ENCODE peak calls at places on chromosomes 12 and 14, in ten cellular contexts. One of them, this sample, is unnamed.
A peak's percentile ranks its signal among the peaks of the same experiment; 100 is the strongest.

GRCh38 chr12:29744365-29744764 is 39.4 kb downstream of the TMTC1 start:
- DNase-seq in T-helper 1 cell: no peak
- DNase-seq in choroid plexus epithelial cell: peak; percentile 50
- DNase-seq in Ammon's horn: no peak
- DNase-seq in HTR-8/SVneo: no peak
- DNase-seq in ovary: no peak
- DNase-seq in astrocyte: no peak
- DNase-seq in heart left ventricle: no peak
- DNase-seq in T-helper 17 cell: no peak
- DNase-seq in nephron progenitor cell: no peak
- DNase-seq in this sample: no peak

GRCh38 chr14:87524011-87524410 is 469.0 kb downstream of the GALC start:
- DNase-seq in T-helper 1 cell: no peak
- DNase-seq in choroid plexus epithelial cell: no peak
- DNase-seq in Ammon's horn: no peak
- DNase-seq in HTR-8/SVneo: no peak
- DNase-seq in ovary: no peak
- DNase-seq in astrocyte: no peak
- DNase-seq in heart left ventricle: no peak
- DNase-seq in T-helper 17 cell: no peak
- DNase-seq in nephron progenitor cell: no peak
- DNase-seq in this sample: no peak

GRCh38 chr14:103091041-103091882 is 3.3 kb upstream of the EXOC3L4 start:
- DNase-seq in T-helper 1 cell: peak; percentile 76
- DNase-seq in choroid plexus epithelial cell: peak; percentile 53
- DNase-seq in Ammon's horn: no peak
- DNase-seq in HTR-8/SVneo: no peak
- DNase-seq in ovary: peak; percentile 71
- DNase-seq in astrocyte: no peak
- DNase-seq in heart left ventricle: peak; percentile 62
- DNase-seq in T-helper 17 cell: peak; percentile 80
- DNase-seq in nephron progenitor cell: peak; percentile 82
- DNase-seq in this sample: peak; percentile 80

GRCh38 chr12:76611533-76611932 is 52.0 kb upstream of the OSBPL8 start:
- DNase-seq in T-helper 1 cell: no peak
- DNase-seq in choroid plexus epithelial cell: peak; percentile 92
- DNase-seq in Ammon's horn: no peak
- DNase-seq in HTR-8/SVneo: peak; percentile 15
- DNase-seq in ovary: no peak
- DNase-seq in astrocyte: peak; percentile 63
- DNase-seq in heart left ventricle: no peak
- DNase-seq in T-helper 17 cell: no peak
- DNase-seq in nephron progenitor cell: no peak
- DNase-seq in this sample: no peak

GRCh38 chr14:54920052-54920451 is 17.4 kb upstream of the GCH1 start:
- DNase-seq in T-helper 1 cell: no peak
- DNase-seq in choroid plexus epithelial cell: no peak
- DNase-seq in Ammon's horn: no peak
- DNase-seq in HTR-8/SVneo: no peak
- DNase-seq in ovary: no peak
- DNase-seq in astrocyte: no peak
- DNase-seq in heart left ventricle: no peak
- DNase-seq in T-helper 17 cell: no peak
- DNase-seq in nephron progenitor cell: no peak
- DNase-seq in this sample: no peak

GRCh38 chr12:120650249-120650690 is 9.8 kb downstream of the CABP1 start:
- DNase-seq in T-helper 1 cell: no peak
- DNase-seq in choroid plexus epithelial cell: no peak
- DNase-seq in Ammon's horn: no peak
- DNase-seq in HTR-8/SVneo: no peak
- DNase-seq in ovary: no peak
- DNase-seq in astrocyte: no peak
- DNase-seq in heart left ventricle: no peak
- DNase-seq in T-helper 17 cell: no peak
- DNase-seq in nephron progenitor cell: no peak
- DNase-seq in this sample: no peak

GRCh38 chr12:53932915-53933314 is 5.7 kb upstream of the HOXC13 start:
- DNase-seq in T-helper 1 cell: no peak
- DNase-seq in choroid plexus epithelial cell: no peak
- DNase-seq in Ammon's horn: no peak
- DNase-seq in HTR-8/SVneo: no peak
- DNase-seq in ovary: no peak
- DNase-seq in astrocyte: no peak
- DNase-seq in heart left ventricle: no peak
- DNase-seq in T-helper 17 cell: no peak
- DNase-seq in nephron progenitor cell: no peak
- DNase-seq in this sample: no peak

GRCh38 chr12:56257491-56258067 is 605 bp downstream of the ANKRD52 start:
- DNase-seq in T-helper 1 cell: no peak
- DNase-seq in choroid plexus epithelial cell: peak; percentile 36
- DNase-seq in Ammon's horn: no peak
- DNase-seq in HTR-8/SVneo: peak; percentile 47
- DNase-seq in ovary: no peak
- DNase-seq in astrocyte: peak; percentile 18
- DNase-seq in heart left ventricle: no peak
- DNase-seq in T-helper 17 cell: no peak
- DNase-seq in nephron progenitor cell: peak; percentile 62
- DNase-seq in this sample: no peak

GRCh38 chr12:5085896-5086295 is 42.2 kb downstream of the KCNA5 start:
- DNase-seq in T-helper 1 cell: no peak
- DNase-seq in choroid plexus epithelial cell: peak; percentile 82
- DNase-seq in Ammon's horn: no peak
- DNase-seq in HTR-8/SVneo: no peak
- DNase-seq in ovary: no peak
- DNase-seq in astrocyte: peak; percentile 98
- DNase-seq in heart left ventricle: no peak
- DNase-seq in T-helper 17 cell: no peak
- DNase-seq in nephron progenitor cell: no peak
- DNase-seq in this sample: no peak

GRCh38 chr14:52695481-52696091 is at the start of gene ERO1A:
- DNase-seq in T-helper 1 cell: peak; percentile 61
- DNase-seq in choroid plexus epithelial cell: peak; percentile 82
- DNase-seq in Ammon's horn: peak; percentile 73
- DNase-seq in HTR-8/SVneo: peak; percentile 83
- DNase-seq in ovary: peak; percentile 85
- DNase-seq in astrocyte: peak; percentile 73
- DNase-seq in heart left ventricle: peak; percentile 87
- DNase-seq in T-helper 17 cell: peak; percentile 57
- DNase-seq in nephron progenitor cell: peak; percentile 79
- DNase-seq in this sample: peak; percentile 55

GRCh38 chr12:108578813-108579212 is 16.4 kb downstream of the ISCU start:
- DNase-seq in T-helper 1 cell: no peak
- DNase-seq in choroid plexus epithelial cell: no peak
- DNase-seq in Ammon's horn: no peak
- DNase-seq in HTR-8/SVneo: no peak
- DNase-seq in ovary: no peak
- DNase-seq in astrocyte: no peak
- DNase-seq in heart left ventricle: peak; percentile 1
- DNase-seq in T-helper 17 cell: no peak
- DNase-seq in nephron progenitor cell: no peak
- DNase-seq in this sample: no peak

GRCh38 chr12:120468846-120469449 is 600 bp downstream of the SRSF9 start:
- DNase-seq in T-helper 1 cell: peak; percentile 13
- DNase-seq in choroid plexus epithelial cell: no peak
- DNase-seq in Ammon's horn: no peak
- DNase-seq in HTR-8/SVneo: peak; percentile 27
- DNase-seq in ovary: peak; percentile 62
- DNase-seq in astrocyte: no peak
- DNase-seq in heart left ventricle: no peak
- DNase-seq in T-helper 17 cell: peak; percentile 14
- DNase-seq in nephron progenitor cell: peak; percentile 56
- DNase-seq in this sample: peak; percentile 61